ENCODE peak calls at places on chromosomes 2 and 18, in ten cellular contexts. C, W, Y, Q, Z, O, I, R, L and T are unnamed samples.

GRCh38 chr2:112181571-112182290 is 43.5 kb downstream of the FBLN7 start:
- DNase-seq in C (no peak), W (no peak), Y (no peak), Q (no peak), Z (no peak), O (no peak), I (no peak), R (peak; percentile 28), L (no peak), T (no peak)

GRCh38 chr2:142682528-142682927 is 194.9 kb upstream of the KYNU start:
- DNase-seq in C (no peak), W (no peak), Y (no peak), Q (no peak), Z (peak; percentile 32), O (no peak), I (no peak), R (no peak), L (no peak), T (no peak)

GRCh38 chr2:226643550-226644275 is 155.9 kb downstream of the IRS1 start:
- DNase-seq in C (no peak), W (no peak), Y (no peak), Q (no peak), Z (no peak), O (no peak), I (no peak), R (no peak), L (no peak), T (no peak)

GRCh38 chr2:32925283-32925682 is 21.5 kb upstream of the LTBP1 start:
- DNase-seq in C (no peak), W (no peak), Y (no peak), Q (no peak), Z (no peak), O (no peak), I (no peak), R (no peak), L (no peak), T (no peak)

GRCh38 chr2:172462393-172463381 is 35.3 kb downstream of the ITGA6 start:
- DNase-seq in C (no peak), W (no peak), Y (no peak), Q (no peak), Z (no peak), O (no peak), I (no peak), R (no peak), L (no peak), T (no peak)

GRCh38 chr2:234564719-234565118 is 67.8 kb upstream of the ARL4C start:
- DNase-seq in C (no peak), W (no peak), Y (no peak), Q (no peak), Z (no peak), O (no peak), I (no peak), R (peak; percentile 35), L (no peak), T (no peak)

GRCh38 chr2:75168186-75168585 is 31.1 kb downstream of the TACR1 start:
- DNase-seq in C (no peak), W (no peak), Y (no peak), Q (no peak), Z (no peak), O (no peak), I (no peak), R (no peak), L (no peak), T (no peak)

GRCh38 chr2:100214265-100214961 is 72.0 kb upstream of the AFF3 start:
- DNase-seq in C (peak; percentile 74), W (peak; percentile 88), Y (no peak), Q (peak; percentile 77), Z (peak; percentile 66), O (peak; percentile 56), I (no peak), R (peak; percentile 76), L (no peak), T (no peak)

GRCh38 chr18:62660741-62661140 is 54.6 kb upstream of the PHLPP1 start:
- DNase-seq in C (no peak), W (no peak), Y (no peak), Q (no peak), Z (no peak), O (no peak), I (no peak), R (no peak), L (no peak), T (no peak)

GRCh38 chr2:156320491-156320896 is 12.0 kb downstream of the NR4A2 start:
- DNase-seq in C (peak; percentile 69), W (no peak), Y (peak; percentile 60), Q (peak; percentile 82), Z (no peak), O (peak; percentile 78), I (peak; percentile 41), R (no peak), L (no peak), T (no peak)

DNA sequence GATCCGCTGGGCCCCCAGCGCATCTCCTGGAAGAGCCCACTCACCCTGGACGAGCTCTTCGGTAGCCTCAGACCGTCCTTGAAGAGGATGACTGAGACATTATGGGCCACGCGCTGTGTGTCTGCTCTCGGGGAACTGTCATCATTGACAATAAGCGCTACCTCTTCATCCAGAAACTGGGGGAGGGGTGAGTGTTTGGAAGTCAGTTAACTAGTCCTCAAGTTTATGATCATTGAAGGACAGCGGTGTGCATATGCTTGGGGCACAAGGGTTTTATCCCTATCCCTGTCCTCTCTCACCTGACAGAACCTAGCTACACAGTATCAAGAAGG is 586 bp downstream of the STK16 start:
- DNase-seq in C (no peak), W (no peak), Y (no peak), Q (no peak), Z (no peak), O (no peak), I (peak; percentile 50), R (peak; percentile 34), L (no peak), T (no peak)
- H3K4me1 ChIP-seq in C (peaks cover 15% of the 10 kb centered on the region), W (peaks cover 55% of the 10 kb centered on the region), Y (peaks cover 43% of the 10 kb centered on the region), Q (no peaks in the 10 kb centered on the region), Z (peaks cover 59% of the 10 kb centered on the region), O (peaks cover 59% of the 10 kb centered on the region), I (peaks cover 29% of the 10 kb centered on the region), R (peaks cover 39% of the 10 kb centered on the region), L (peaks cover 70% of the 10 kb centered on the region), T (peaks cover 15% of the 10 kb centered on the region)

DNA sequence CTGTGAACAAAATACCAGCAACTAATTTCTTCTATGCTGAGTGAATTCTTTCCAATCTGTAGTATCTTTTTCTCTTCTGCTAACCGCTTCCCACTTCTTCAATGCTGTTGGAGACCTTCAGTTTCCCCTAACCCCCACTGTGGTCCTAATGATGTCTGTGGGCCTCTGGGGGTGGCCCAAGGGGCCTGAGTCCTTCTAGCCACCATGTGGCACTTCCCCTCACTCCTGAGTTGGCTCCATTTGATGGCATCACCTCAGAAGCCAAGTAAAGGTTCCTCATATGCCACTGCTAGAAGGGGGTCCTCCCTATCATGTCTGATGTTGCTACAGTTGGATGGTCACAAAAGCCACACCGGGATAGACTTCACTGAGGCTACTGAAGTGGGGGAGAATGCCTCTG is 37.5 kb downstream of the ARHGAP25 start:
- DNase-seq in C (no peak), W (no peak), Y (no peak), Q (no peak), Z (no peak), O (no peak), I (no peak), R (no peak), L (no peak), T (no peak)
- H3K4me1 ChIP-seq in C (peaks cover 21% of the 10 kb centered on the region), W (peaks cover 13% of the 10 kb centered on the region), Y (peaks cover 41% of the 10 kb centered on the region), Q (peaks cover 2% of the 10 kb centered on the region), Z (no peaks in the 10 kb centered on the region), O (peaks cover 13% of the 10 kb centered on the region), I (no peaks in the 10 kb centered on the region), R (no peaks in the 10 kb centered on the region), L (peaks cover 10% of the 10 kb centered on the region), T (no peaks in the 10 kb centered on the region)

GRCh38 chr2:217049376-217049775 is 189.5 kb upstream of the TNP1 start:
- DNase-seq in C (no peak), W (no peak), Y (no peak), Q (no peak), Z (no peak), O (no peak), I (no peak), R (no peak), L (no peak), T (no peak)

GRCh38 chr2:217054791-217055190 is 194.9 kb upstream of the TNP1 start:
- DNase-seq in C (no peak), W (no peak), Y (no peak), Q (no peak), Z (no peak), O (no peak), I (no peak), R (no peak), L (no peak), T (no peak)

GRCh38 chr2:217049931-217050330 is 190.1 kb upstream of the TNP1 start:
- DNase-seq in C (no peak), W (no peak), Y (peak; percentile 64), Q (no peak), Z (no peak), O (no peak), I (no peak), R (no peak), L (no peak), T (no peak)

GRCh38 chr2:217055624-217056023 is 195.8 kb upstream of the TNP1 start:
- DNase-seq in C (no peak), W (no peak), Y (no peak), Q (no peak), Z (no peak), O (no peak), I (no peak), R (no peak), L (no peak), T (no peak)

DNA sequence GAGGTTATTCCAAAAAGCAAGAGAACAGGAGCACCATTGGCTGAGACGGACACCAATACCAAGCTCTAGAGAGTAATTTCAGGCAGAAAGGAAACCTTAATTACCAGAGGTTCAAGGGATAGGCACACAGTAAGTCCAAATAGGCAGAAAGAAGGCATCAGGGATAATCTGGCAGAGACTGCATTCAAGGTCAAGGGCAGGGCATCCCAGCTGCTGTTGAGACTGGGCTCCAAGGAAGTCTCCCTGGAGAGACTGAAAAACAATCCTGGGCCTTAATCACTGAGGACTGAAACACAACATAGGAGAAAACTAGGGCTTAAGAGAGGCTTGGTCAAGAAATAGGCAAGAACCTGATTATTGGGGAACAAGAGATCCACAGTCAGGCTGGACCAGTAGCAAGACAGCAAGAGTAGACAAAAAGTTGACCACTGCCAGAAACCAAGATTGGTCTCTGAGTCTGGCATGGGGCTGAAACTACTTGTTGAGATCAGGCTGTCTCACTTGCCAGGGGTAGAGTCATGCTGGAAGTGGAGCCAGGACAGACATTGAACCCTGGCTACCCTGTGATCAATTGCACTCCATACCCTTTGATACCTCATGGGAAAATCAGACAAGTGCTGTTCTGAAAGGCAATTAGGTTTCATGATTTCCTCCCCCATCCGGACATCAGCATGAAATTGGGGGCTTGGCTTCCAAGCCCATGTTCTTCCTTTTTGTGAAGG is 193.2 kb upstream of the TNP1 start:
- DNase-seq in C (no peak), W (no peak), Y (no peak), Q (no peak), Z (no peak), O (no peak), I (no peak), R (no peak), L (no peak), T (no peak)
- H3K4me1 ChIP-seq in C (peaks cover 13% of the 10 kb centered on the region), W (no peaks in the 10 kb centered on the region), Y (peaks cover 49% of the 10 kb centered on the region), Q (peaks cover 6% of the 10 kb centered on the region), Z (peaks cover 4% of the 10 kb centered on the region), O (no peaks in the 10 kb centered on the region), I (no peaks in the 10 kb centered on the region), R (peaks cover 15% of the 10 kb centered on the region), L (peaks cover 12% of the 10 kb centered on the region), T (peaks cover 2% of the 10 kb centered on the region)

DNA sequence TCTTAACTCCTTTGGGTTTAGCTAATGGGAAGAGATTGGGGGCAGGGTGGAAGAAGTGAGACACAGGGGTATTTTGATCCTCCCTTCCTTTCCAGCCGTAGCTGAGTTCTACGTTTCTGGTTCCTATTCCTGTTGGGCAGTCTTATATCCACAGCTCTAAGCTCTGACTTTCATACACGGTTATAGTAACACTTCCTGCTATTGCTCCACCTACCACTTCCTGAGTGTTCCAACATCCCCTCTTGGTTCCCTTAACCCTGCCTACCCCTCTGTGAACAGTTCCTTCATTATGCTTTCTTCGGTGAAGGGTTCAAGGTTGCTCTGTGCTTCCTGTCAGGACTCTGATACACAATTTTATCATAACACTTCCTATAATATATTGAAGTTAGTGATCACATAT is 205.1 kb downstream of the DNAH7 start:
- DNase-seq in C (no peak), W (no peak), Y (no peak), Q (no peak), Z (no peak), O (no peak), I (no peak), R (no peak), L (no peak), T (no peak)
- H3K4me1 ChIP-seq in C (no peaks in the 10 kb centered on the region), W (no peaks in the 10 kb centered on the region), Y (no peaks in the 10 kb centered on the region), Q (no peaks in the 10 kb centered on the region), Z (no peaks in the 10 kb centered on the region), O (no peaks in the 10 kb centered on the region), I (no peaks in the 10 kb centered on the region), R (no peaks in the 10 kb centered on the region), L (no peaks in the 10 kb centered on the region), T (no peaks in the 10 kb centered on the region)